ENCODE peak calls at places on chromosome 21, in nine cellular contexts. M is astrocyte; Q is NCI-H524 treated with DMSO at 0.1 percent for 48 hours; A is nucleus accumbens; X is fibroblast of lung; V is fibroblast of mammary gland; O is fibroblast of pulmonary artery; H is stimulated activated naive CD4-positive, alpha-beta T cell treated with Interleukin-2 at 50 U/mL for 16 hours; Z is RCC 7860. W is an unnamed sample.
A peak's percentile ranks its signal among the peaks of the same experiment; 100 is the strongest.

GRCh38 chr21:34926784-34927548 is 122.1 kb downstream of the RUNX1 start:
- DNase-seq in Q (no peak), H (no peak), Z (peak; percentile 49), O (peak; percentile 34), M (no peak), V (peak; percentile 68), X (peak; percentile 46), A (no peak), W (peak; percentile 6)

GRCh38 chr21:39568380-39568779 is 44.4 kb upstream of the B3GALT5 start:
- DNase-seq in X (no peak), Q (no peak), A (no peak), M (no peak), V (no peak), H (no peak), Z (no peak), O (no peak), W (no peak)

GRCh38 chr21:31098576-31099005 is 60.3 kb upstream of the KRTAP19-8 start:
- DNase-seq in A (no peak), M (peak; percentile 30), Q (peak; percentile 17), H (peak; percentile 66), V (peak; percentile 56), X (peak; percentile 45), Z (no peak), O (peak; percentile 72), W (peak; percentile 12)

GRCh38 chr21:41952568-41953248 is 1.1 kb downstream of the C2CD2 start:
- DNase-seq in A (no peak), V (peak; percentile 29), O (no peak), Q (no peak), X (no peak), M (no peak), H (no peak), Z (no peak), W (no peak)

GRCh38 chr21:36728371-36729111 is 29.6 kb downstream of the SIM2 start:
- DNase-seq in M (no peak), H (no peak), O (no peak), X (no peak), A (no peak), V (no peak), Q (no peak), Z (peak; percentile 30), W (peak; percentile 29)

GRCh38 chr21:43597052-43597451 is 62.2 kb downstream of the HSF2BP start:
- DNase-seq in H (no peak), V (peak; percentile 78), Q (no peak), X (peak; percentile 95), M (peak; percentile 93), A (no peak), Z (peak; percentile 94), O (peak; percentile 64), W (peak; percentile 56)

GRCh38 chr21:46178961-46179360 is 5.3 kb downstream of the SPATC1L start:
- DNase-seq in H (no peak), X (no peak), M (no peak), Z (no peak), Q (no peak), V (no peak), A (no peak), O (no peak), W (no peak)

GRCh38 chr21:44792653-44793052 is 9.0 kb downstream of the UBE2G2 start:
- DNase-seq in X (no peak), O (no peak), Q (no peak), M (no peak), Z (no peak), V (peak; percentile 11), H (no peak), A (no peak), W (no peak)

GRCh38 chr21:15732290-15732995 is 2.7 kb downstream of the USP25 start:
- DNase-seq in Q (no peak), Z (peak; percentile 75), M (no peak), O (peak; percentile 49), H (no peak), X (peak; percentile 51), A (no peak), V (peak; percentile 47), W (peak; percentile 61)

GRCh38 chr21:24829397-24829796 is 777.9 kb downstream of the MRPL39 start:
- DNase-seq in X (no peak), A (no peak), M (no peak), Z (no peak), V (no peak), Q (no peak), O (no peak), H (no peak), W (no peak)

GRCh38 chr21:44576025-44576420 is 2.5 kb downstream of the KRTAP10-4 start:
- DNase-seq in A (no peak), Z (no peak), M (no peak), O (no peak), H (no peak), X (no peak), Q (no peak), V (no peak), W (no peak)

GRCh38 chr21:45069711-45070110 is 4.7 kb upstream of the ADARB1 start:
- DNase-seq in M (no peak), A (no peak), X (peak; percentile 23), H (no peak), V (no peak), Z (no peak), Q (no peak), O (no peak), W (no peak)

GRCh38 chr21:22885614-22886013 is 1887.4 kb downstream of the NCAM2 start:
- DNase-seq in V (no peak), Q (no peak), H (no peak), O (no peak), A (no peak), Z (no peak), M (no peak), X (no peak), W (no peak)

GRCh38 chr21:38965241-38965640 is 159.5 kb downstream of the ETS2 start:
- DNase-seq in H (no peak), M (no peak), V (no peak), Q (no peak), A (no peak), Z (no peak), O (no peak), X (peak; percentile 17), W (no peak)

GRCh38 chr21:44767834-44768831 is 33.5 kb downstream of the UBE2G2 start:
- DNase-seq in M (no peak), Q (no peak), V (no peak), A (no peak), X (no peak), O (no peak), Z (no peak), H (no peak), W (no peak)

W was measured in kidney glomerular epithelial cell.